ENCODE peak calls at places on chromosomes 7 and 10, in six cellular contexts. One of them, this sample, is unnamed.

GRCh38 chr7:47225387-47226170 is 356.3 kb downstream of the TNS3 start:
- DNase-seq in PC-9: no peak
- DNase-seq in coronary artery: no peak
- DNase-seq in GM12865: peak
- DNase-seq in psoas muscle: no peak
- DNase-seq in kidney: no peak
- DNase-seq in this sample: no peak

GRCh38 chr10:129161184-129161583 is 305.9 kb upstream of the MGMT start:
- DNase-seq in psoas muscle: no peak
- DNase-seq in coronary artery: no peak
- DNase-seq in GM12865: peak
- DNase-seq in PC-9: peak
- DNase-seq in kidney: no peak
- DNase-seq in this sample: no peak

GRCh38 chr7:143360788-143361551 is 1.5 kb downstream of the FAM131B start:
- DNase-seq in coronary artery: no peak
- DNase-seq in GM12865: no peak
- DNase-seq in psoas muscle: no peak
- DNase-seq in kidney: no peak
- DNase-seq in PC-9: no peak
- DNase-seq in this sample: no peak

GRCh38 chr10:14329609-14330246 is 996 bp downstream of the FRMD4A start:
- DNase-seq in psoas muscle: no peak
- DNase-seq in coronary artery: no peak
- DNase-seq in kidney: no peak
- DNase-seq in GM12865: no peak
- DNase-seq in PC-9: no peak
- DNase-seq in this sample: no peak

GRCh38 chr7:42233166-42233565 is 3.8 kb downstream of the GLI3 start:
- DNase-seq in psoas muscle: no peak
- DNase-seq in GM12865: no peak
- DNase-seq in kidney: no peak
- DNase-seq in coronary artery: no peak
- DNase-seq in PC-9: no peak
- DNase-seq in this sample: no peak

GRCh38 chr10:132688580-132689420 is 97.1 kb downstream of the NKX6-2 start:
- DNase-seq in GM12865: no peak
- DNase-seq in PC-9: no peak
- DNase-seq in psoas muscle: peak
- DNase-seq in coronary artery: peak
- DNase-seq in kidney: peak
- DNase-seq in this sample: no peak

GRCh38 chr10:51733061-51733460 is 33.7 kb upstream of the CSTF2T start:
- DNase-seq in psoas muscle: no peak
- DNase-seq in PC-9: no peak
- DNase-seq in GM12865: no peak
- DNase-seq in coronary artery: no peak
- DNase-seq in kidney: no peak
- DNase-seq in this sample: no peak

GRCh38 chr10:117757121-117757795 is 214.7 kb downstream of the EMX2 start:
- DNase-seq in GM12865: no peak
- DNase-seq in psoas muscle: no peak
- DNase-seq in PC-9: no peak
- DNase-seq in kidney: no peak
- DNase-seq in coronary artery: no peak
- DNase-seq in this sample: no peak

GRCh38 chr10:35353399-35353798 is 17.1 kb downstream of the CCNY start:
- DNase-seq in GM12865: peak
- DNase-seq in PC-9: no peak
- DNase-seq in coronary artery: no peak
- DNase-seq in kidney: no peak
- DNase-seq in psoas muscle: no peak
- DNase-seq in this sample: no peak

GRCh38 chr10:58577394-58577793 is 64.7 kb downstream of the BICC1 start:
- DNase-seq in coronary artery: no peak
- DNase-seq in GM12865: no peak
- DNase-seq in psoas muscle: no peak
- DNase-seq in kidney: no peak
- DNase-seq in PC-9: no peak
- DNase-seq in this sample: no peak

GRCh38 chr10:3071405-3072198 is 4.3 kb downstream of the PFKP start:
- DNase-seq in PC-9: peak
- DNase-seq in kidney: no peak
- DNase-seq in coronary artery: no peak
- DNase-seq in GM12865: no peak
- DNase-seq in psoas muscle: no peak
- DNase-seq in this sample: no peak

GRCh38 chr7:92313055-92313454 is 67.3 kb downstream of the ANKIB1 start:
- DNase-seq in psoas muscle: no peak
- DNase-seq in GM12865: no peak
- DNase-seq in kidney: no peak
- DNase-seq in coronary artery: no peak
- DNase-seq in PC-9: no peak
- DNase-seq in this sample: no peak

GRCh38 chr7:108459922-108460551 is 3.8 kb upstream of the NRCAM start:
- DNase-seq in GM12865: peak
- DNase-seq in kidney: no peak
- DNase-seq in PC-9: peak
- DNase-seq in psoas muscle: no peak
- DNase-seq in coronary artery: no peak
- DNase-seq in this sample: peak

GRCh38 chr10:117004627-117005453 is at the start of gene SHTN1:
- DNase-seq in GM12865: peak
- DNase-seq in psoas muscle: peak
- DNase-seq in coronary artery: peak
- DNase-seq in PC-9: peak
- DNase-seq in kidney: peak
- DNase-seq in this sample: peak

GRCh38 chr7:12827920-12828319 is 140.5 kb downstream of the ARL4A start:
- DNase-seq in coronary artery: no peak
- DNase-seq in psoas muscle: no peak
- DNase-seq in PC-9: no peak
- DNase-seq in GM12865: no peak
- DNase-seq in kidney: no peak
- DNase-seq in this sample: no peak

GRCh38 chr10:70829543-70829942 is 13.8 kb downstream of the SGPL1 start:
- DNase-seq in kidney: no peak
- DNase-seq in PC-9: no peak
- DNase-seq in GM12865: no peak
- DNase-seq in coronary artery: no peak
- DNase-seq in psoas muscle: no peak
- DNase-seq in this sample: no peak

GRCh38 chr10:70832852-70833542 is 17.2 kb downstream of the SGPL1 start:
- DNase-seq in coronary artery: no peak
- DNase-seq in GM12865: peak
- DNase-seq in PC-9: no peak
- DNase-seq in psoas muscle: no peak
- DNase-seq in kidney: no peak
- DNase-seq in this sample: no peak

GRCh38 chr10:70832236-70832635 is 16.5 kb downstream of the SGPL1 start:
- DNase-seq in kidney: no peak
- DNase-seq in GM12865: no peak
- DNase-seq in psoas muscle: no peak
- DNase-seq in coronary artery: no peak
- DNase-seq in PC-9: no peak
- DNase-seq in this sample: no peak

GRCh38 chr10:70828923-70829322 is 13.2 kb downstream of the SGPL1 start:
- DNase-seq in psoas muscle: no peak
- DNase-seq in GM12865: no peak
- DNase-seq in coronary artery: no peak
- DNase-seq in PC-9: no peak
- DNase-seq in kidney: no peak
- DNase-seq in this sample: no peak

GRCh38 chr10:70830185-70830584 is 14.4 kb downstream of the SGPL1 start:
- DNase-seq in coronary artery: no peak
- DNase-seq in kidney: no peak
- DNase-seq in PC-9: no peak
- DNase-seq in GM12865: no peak
- DNase-seq in psoas muscle: no peak
- DNase-seq in this sample: no peak
- H3K4me3 ChIP-seq in coronary artery: no peak
- H3K4me3 ChIP-seq in kidney: no peak
- H3K4me3 ChIP-seq in PC-9: peak
- H3K4me3 ChIP-seq in GM12865: no peak
- H3K4me3 ChIP-seq in psoas muscle: peak
- H3K4me3 ChIP-seq in this sample: no peak

GRCh38 chr10:80168111-80168511 is 35.6 kb downstream of the PLAC9 start:
- DNase-seq in psoas muscle: peak
- DNase-seq in kidney: no peak
- DNase-seq in PC-9: no peak
- DNase-seq in coronary artery: peak
- DNase-seq in GM12865: no peak
- DNase-seq in this sample: no peak
- H3K4me3 ChIP-seq in psoas muscle: no peak
- H3K4me3 ChIP-seq in kidney: no peak
- H3K4me3 ChIP-seq in PC-9: no peak
- H3K4me3 ChIP-seq in coronary artery: peak
- H3K4me3 ChIP-seq in GM12865: no peak
- H3K4me3 ChIP-seq in this sample: no peak

GRCh38 chr10:74011016-74011415 is 13.1 kb downstream of the VCL start:
- DNase-seq in kidney: no peak
- DNase-seq in psoas muscle: no peak
- DNase-seq in GM12865: no peak
- DNase-seq in PC-9: no peak
- DNase-seq in coronary artery: no peak
- DNase-seq in this sample: no peak

GRCh38 chr10:74013004-74013403 is 15.1 kb downstream of the VCL start:
- DNase-seq in coronary artery: no peak
- DNase-seq in PC-9: no peak
- DNase-seq in GM12865: no peak
- DNase-seq in kidney: no peak
- DNase-seq in psoas muscle: no peak
- DNase-seq in this sample: no peak

GRCh38 chr10:74008212-74008731 is 10.4 kb downstream of the VCL start:
- DNase-seq in coronary artery: no peak
- DNase-seq in kidney: no peak
- DNase-seq in GM12865: peak
- DNase-seq in psoas muscle: no peak
- DNase-seq in PC-9: no peak
- DNase-seq in this sample: no peak

GRCh38 chr10:74011762-74012161 is 13.8 kb downstream of the VCL start:
- DNase-seq in kidney: no peak
- DNase-seq in PC-9: no peak
- DNase-seq in GM12865: no peak
- DNase-seq in psoas muscle: no peak
- DNase-seq in coronary artery: no peak
- DNase-seq in this sample: no peak

GRCh38 chr10:74012480-74012879 is 14.6 kb downstream of the VCL start:
- DNase-seq in GM12865: no peak
- DNase-seq in PC-9: no peak
- DNase-seq in coronary artery: no peak
- DNase-seq in kidney: no peak
- DNase-seq in psoas muscle: no peak
- DNase-seq in this sample: no peak
- H3K4me3 ChIP-seq in GM12865: no peak
- H3K4me3 ChIP-seq in PC-9: no peak
- H3K4me3 ChIP-seq in coronary artery: no peak
- H3K4me3 ChIP-seq in kidney: no peak
- H3K4me3 ChIP-seq in psoas muscle: no peak
- H3K4me3 ChIP-seq in this sample: no peak

GRCh38 chr10:107545717-107546116 is 381.2 kb upstream of the SORCS1 start:
- DNase-seq in psoas muscle: peak
- DNase-seq in PC-9: no peak
- DNase-seq in kidney: peak
- DNase-seq in coronary artery: no peak
- DNase-seq in GM12865: no peak
- DNase-seq in this sample: no peak
- H3K4me3 ChIP-seq in psoas muscle: no peak
- H3K4me3 ChIP-seq in PC-9: no peak
- H3K4me3 ChIP-seq in kidney: no peak
- H3K4me3 ChIP-seq in coronary artery: no peak
- H3K4me3 ChIP-seq in GM12865: no peak
- H3K4me3 ChIP-seq in this sample: no peak

GRCh38 chr10:44960482-44961230 is 1.1 kb downstream of the RASSF4 start:
- DNase-seq in coronary artery: peak
- DNase-seq in PC-9: no peak
- DNase-seq in psoas muscle: no peak
- DNase-seq in GM12865: no peak
- DNase-seq in kidney: no peak
- DNase-seq in this sample: no peak
- H3K4me3 ChIP-seq in coronary artery: peak
- H3K4me3 ChIP-seq in PC-9: no peak
- H3K4me3 ChIP-seq in psoas muscle: peak
- H3K4me3 ChIP-seq in GM12865: peak
- H3K4me3 ChIP-seq in kidney: peak
- H3K4me3 ChIP-seq in this sample: no peak

DNA sequence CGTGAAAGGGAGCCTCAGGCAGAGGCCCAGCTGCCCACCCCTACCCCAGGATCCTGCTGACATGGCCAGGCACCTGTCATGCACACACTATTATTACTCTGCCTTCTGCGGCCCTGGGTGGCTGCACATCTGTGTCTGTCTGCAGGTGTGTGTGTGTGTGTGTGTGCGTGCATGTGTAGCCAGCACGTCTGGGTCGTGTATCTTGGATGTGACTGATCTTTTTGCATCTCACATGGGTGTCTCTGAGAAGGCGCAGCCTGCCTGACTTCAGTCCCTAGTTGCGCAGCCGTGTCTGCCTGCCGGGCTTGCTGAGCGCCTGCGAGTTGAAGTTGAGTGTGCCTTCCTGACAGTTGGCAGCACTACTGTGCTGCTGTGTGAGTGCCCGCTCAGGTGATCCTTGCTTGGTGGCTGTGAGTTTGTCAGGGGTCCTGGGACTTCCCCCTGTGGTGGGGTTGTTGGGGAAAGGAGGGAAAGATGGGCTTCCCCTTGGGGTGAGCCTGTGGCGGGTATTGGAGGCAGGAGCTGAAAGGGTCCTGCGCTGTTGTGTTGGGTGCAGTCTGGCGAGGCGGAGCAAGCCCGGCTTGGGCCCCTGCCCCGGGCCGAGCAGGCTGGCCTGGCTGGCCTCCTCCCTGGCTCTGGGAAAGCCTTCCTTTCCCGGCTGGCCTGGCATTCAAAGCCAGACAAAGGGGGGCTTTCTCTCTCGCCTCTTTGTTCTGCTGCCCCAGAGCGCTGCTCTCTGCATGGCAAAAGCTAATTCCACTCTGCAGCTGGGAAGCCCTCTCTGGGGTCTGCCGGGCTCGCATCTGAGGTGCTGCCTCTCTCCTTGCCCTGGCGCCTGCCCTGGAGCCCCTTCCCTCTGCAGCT is 4.8 kb downstream of the TRIM8 start:
- DNase-seq in psoas muscle: peak
- DNase-seq in coronary artery: no peak
- DNase-seq in PC-9: no peak
- DNase-seq in GM12865: peak
- DNase-seq in kidney: peak
- DNase-seq in this sample: no peak
- H3K4me3 ChIP-seq in psoas muscle: peak
- H3K4me3 ChIP-seq in coronary artery: peak
- H3K4me3 ChIP-seq in PC-9: no peak
- H3K4me3 ChIP-seq in GM12865: peak
- H3K4me3 ChIP-seq in kidney: peak
- H3K4me3 ChIP-seq in this sample: no peak

DNA sequence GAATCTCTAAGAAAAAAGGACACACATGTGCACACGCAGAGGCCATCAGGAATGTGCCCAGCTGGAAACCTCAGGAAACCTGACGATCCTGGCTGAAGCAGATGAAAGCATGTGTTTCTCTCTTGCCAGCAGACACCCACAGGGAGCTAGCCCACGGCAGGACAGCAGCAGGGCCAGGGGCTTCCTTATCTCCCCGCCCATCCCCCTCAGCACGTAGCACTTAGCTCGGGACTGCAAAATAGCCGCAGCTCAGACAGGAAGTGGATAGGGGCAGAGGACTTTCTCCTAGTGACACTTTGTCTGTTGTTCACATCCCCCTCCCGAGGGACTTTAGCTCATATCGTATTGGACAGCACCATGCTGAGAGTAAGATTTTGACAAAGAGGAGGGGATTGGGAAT is 63.9 kb downstream of the MKI67 start:
- DNase-seq in kidney: peak
- DNase-seq in PC-9: no peak
- DNase-seq in coronary artery: peak
- DNase-seq in psoas muscle: no peak
- DNase-seq in GM12865: no peak
- DNase-seq in this sample: no peak
- H3K4me3 ChIP-seq in kidney: no peak
- H3K4me3 ChIP-seq in PC-9: no peak
- H3K4me3 ChIP-seq in coronary artery: peak
- H3K4me3 ChIP-seq in psoas muscle: no peak
- H3K4me3 ChIP-seq in GM12865: no peak
- H3K4me3 ChIP-seq in this sample: peak